ENCODE peak calls at places on chromosomes 11 and 22, in ten cellular contexts. One of them, this sample, is unnamed.
A peak's percentile ranks its signal among the peaks of the same experiment; 100 is the strongest.

GRCh38 chr22:22322792-22323191 is 78.2 kb downstream of the VPREB1 start:
- DNase-seq in fibroblast of lung: no peak
- DNase-seq in IMR-90: no peak
- DNase-seq in heart right ventricle: no peak
- DNase-seq in cardiac muscle cell: no peak
- DNase-seq in sigmoid colon: no peak
- DNase-seq in PC-3: no peak
- DNase-seq in AG09319: no peak
- DNase-seq in HL-60: no peak
- DNase-seq in GM12865: no peak
- DNase-seq in this sample: no peak

GRCh38 chr11:100851129-100851528 is 164.0 kb downstream of the ARHGAP42 start:
- DNase-seq in fibroblast of lung: peak; percentile 66
- DNase-seq in IMR-90: peak; percentile 82
- DNase-seq in heart right ventricle: no peak
- DNase-seq in cardiac muscle cell: no peak
- DNase-seq in sigmoid colon: no peak
- DNase-seq in PC-3: peak; percentile 95
- DNase-seq in AG09319: no peak
- DNase-seq in HL-60: no peak
- DNase-seq in GM12865: no peak
- DNase-seq in this sample: no peak

GRCh38 chr22:46250783-46251125 is 661 bp upstream of the CDPF1 start:
- DNase-seq in fibroblast of lung: no peak
- DNase-seq in IMR-90: no peak
- DNase-seq in heart right ventricle: no peak
- DNase-seq in cardiac muscle cell: no peak
- DNase-seq in sigmoid colon: no peak
- DNase-seq in PC-3: no peak
- DNase-seq in AG09319: no peak
- DNase-seq in HL-60: no peak
- DNase-seq in GM12865: no peak
- DNase-seq in this sample: no peak

GRCh38 chr11:128587415-128587814 is at the start of gene ETS1:
- DNase-seq in fibroblast of lung: peak; percentile 27
- DNase-seq in IMR-90: no peak
- DNase-seq in heart right ventricle: no peak
- DNase-seq in cardiac muscle cell: peak; percentile 21
- DNase-seq in sigmoid colon: no peak
- DNase-seq in PC-3: peak; percentile 76
- DNase-seq in AG09319: no peak
- DNase-seq in HL-60: no peak
- DNase-seq in GM12865: no peak
- DNase-seq in this sample: no peak

GRCh38 chr11:96384156-96384555 is 5.6 kb downstream of the CCDC82 start:
- DNase-seq in fibroblast of lung: no peak
- DNase-seq in IMR-90: no peak
- DNase-seq in heart right ventricle: no peak
- DNase-seq in cardiac muscle cell: no peak
- DNase-seq in sigmoid colon: no peak
- DNase-seq in PC-3: peak; percentile 15
- DNase-seq in AG09319: no peak
- DNase-seq in HL-60: no peak
- DNase-seq in GM12865: no peak
- DNase-seq in this sample: no peak

GRCh38 chr22:25637032-25637431 is 72.6 kb downstream of the GRK3 start:
- DNase-seq in fibroblast of lung: peak; percentile 43
- DNase-seq in IMR-90: no peak
- DNase-seq in heart right ventricle: no peak
- DNase-seq in cardiac muscle cell: no peak
- DNase-seq in sigmoid colon: no peak
- DNase-seq in PC-3: no peak
- DNase-seq in AG09319: no peak
- DNase-seq in HL-60: no peak
- DNase-seq in GM12865: no peak
- DNase-seq in this sample: no peak

GRCh38 chr22:46663436-46664100 is 43.4 kb downstream of the GRAMD4 start:
- DNase-seq in fibroblast of lung: no peak
- DNase-seq in IMR-90: no peak
- DNase-seq in heart right ventricle: peak; percentile 9
- DNase-seq in cardiac muscle cell: no peak
- DNase-seq in sigmoid colon: no peak
- DNase-seq in PC-3: no peak
- DNase-seq in AG09319: no peak
- DNase-seq in HL-60: no peak
- DNase-seq in GM12865: no peak
- DNase-seq in this sample: no peak

GRCh38 chr11:120317689-120318195 is 7.4 kb upstream of the TLCD5 start:
- DNase-seq in fibroblast of lung: no peak
- DNase-seq in IMR-90: no peak
- DNase-seq in heart right ventricle: no peak
- DNase-seq in cardiac muscle cell: no peak
- DNase-seq in sigmoid colon: no peak
- DNase-seq in PC-3: no peak
- DNase-seq in AG09319: no peak
- DNase-seq in HL-60: no peak
- DNase-seq in GM12865: no peak
- DNase-seq in this sample: no peak

GRCh38 chr22:49092751-49093150 is 734.9 kb downstream of the BRD1 start:
- DNase-seq in fibroblast of lung: no peak
- DNase-seq in IMR-90: no peak
- DNase-seq in heart right ventricle: no peak
- DNase-seq in cardiac muscle cell: no peak
- DNase-seq in sigmoid colon: no peak
- DNase-seq in PC-3: no peak
- DNase-seq in AG09319: no peak
- DNase-seq in HL-60: no peak
- DNase-seq in GM12865: no peak
- DNase-seq in this sample: no peak

GRCh38 chr22:17102297-17102667 is 17.5 kb downstream of the IL17RA start:
- DNase-seq in fibroblast of lung: no peak
- DNase-seq in IMR-90: no peak
- DNase-seq in heart right ventricle: no peak
- DNase-seq in cardiac muscle cell: no peak
- DNase-seq in sigmoid colon: peak; percentile 53
- DNase-seq in PC-3: no peak
- DNase-seq in AG09319: no peak
- DNase-seq in HL-60: peak; percentile 73
- DNase-seq in GM12865: no peak
- DNase-seq in this sample: no peak

GRCh38 chr11:87851234-87851633 is 324.0 kb downstream of the RAB38 start:
- DNase-seq in fibroblast of lung: peak; percentile 29
- DNase-seq in IMR-90: peak; percentile 61
- DNase-seq in heart right ventricle: no peak
- DNase-seq in cardiac muscle cell: no peak
- DNase-seq in sigmoid colon: no peak
- DNase-seq in PC-3: peak; percentile 86
- DNase-seq in AG09319: no peak
- DNase-seq in HL-60: no peak
- DNase-seq in GM12865: no peak
- DNase-seq in this sample: no peak

GRCh38 chr22:31945478-31945815 is 1.1 kb downstream of the YWHAH start:
- DNase-seq in fibroblast of lung: no peak
- DNase-seq in IMR-90: no peak
- DNase-seq in heart right ventricle: no peak
- DNase-seq in cardiac muscle cell: no peak
- DNase-seq in sigmoid colon: no peak
- DNase-seq in PC-3: peak; percentile 20
- DNase-seq in AG09319: no peak
- DNase-seq in HL-60: no peak
- DNase-seq in GM12865: peak; percentile 36
- DNase-seq in this sample: no peak

GRCh38 chr11:65354265-65355012 is at the start of gene TIGD3:
- DNase-seq in fibroblast of lung: peak; percentile 91
- DNase-seq in IMR-90: peak; percentile 91
- DNase-seq in heart right ventricle: peak; percentile 98
- DNase-seq in cardiac muscle cell: peak; percentile 98
- DNase-seq in sigmoid colon: peak; percentile 99
- DNase-seq in PC-3: peak; percentile 98
- DNase-seq in AG09319: peak; percentile 81
- DNase-seq in HL-60: peak; percentile 95
- DNase-seq in GM12865: peak; percentile 97
- DNase-seq in this sample: peak; percentile 96

GRCh38 chr11:38345286-38345685 is 1747.2 kb upstream of the RAG2 start:
- DNase-seq in fibroblast of lung: no peak
- DNase-seq in IMR-90: no peak
- DNase-seq in heart right ventricle: no peak
- DNase-seq in cardiac muscle cell: no peak
- DNase-seq in sigmoid colon: no peak
- DNase-seq in PC-3: peak; percentile 74
- DNase-seq in AG09319: no peak
- DNase-seq in HL-60: no peak
- DNase-seq in GM12865: no peak
- DNase-seq in this sample: no peak

GRCh38 chr11:111841370-111842053 is 29.9 kb downstream of the ALG9 start:
- DNase-seq in fibroblast of lung: peak; percentile 87
- DNase-seq in IMR-90: peak; percentile 88
- DNase-seq in heart right ventricle: peak; percentile 81
- DNase-seq in cardiac muscle cell: peak; percentile 92
- DNase-seq in sigmoid colon: peak; percentile 94
- DNase-seq in PC-3: peak; percentile 92
- DNase-seq in AG09319: peak; percentile 66
- DNase-seq in HL-60: peak; percentile 86
- DNase-seq in GM12865: peak; percentile 89
- DNase-seq in this sample: peak; percentile 80

GRCh38 chr22:34214372-34214771 is 294.1 kb upstream of the LARGE1 start:
- DNase-seq in fibroblast of lung: no peak
- DNase-seq in IMR-90: no peak
- DNase-seq in heart right ventricle: no peak
- DNase-seq in cardiac muscle cell: no peak
- DNase-seq in sigmoid colon: no peak
- DNase-seq in PC-3: no peak
- DNase-seq in AG09319: no peak
- DNase-seq in HL-60: no peak
- DNase-seq in GM12865: no peak
- DNase-seq in this sample: no peak

GRCh38 chr22:49016909-49017768 is 810.5 kb downstream of the BRD1 start:
- DNase-seq in fibroblast of lung: no peak
- DNase-seq in IMR-90: no peak
- DNase-seq in heart right ventricle: no peak
- DNase-seq in cardiac muscle cell: no peak
- DNase-seq in sigmoid colon: peak; percentile 41
- DNase-seq in PC-3: no peak
- DNase-seq in AG09319: no peak
- DNase-seq in HL-60: no peak
- DNase-seq in GM12865: no peak
- DNase-seq in this sample: no peak

GRCh38 chr22:22713416-22713815 is 69.0 kb downstream of the GGTLC2 start:
- DNase-seq in fibroblast of lung: no peak
- DNase-seq in IMR-90: no peak
- DNase-seq in heart right ventricle: no peak
- DNase-seq in cardiac muscle cell: no peak
- DNase-seq in sigmoid colon: no peak
- DNase-seq in PC-3: no peak
- DNase-seq in AG09319: no peak
- DNase-seq in HL-60: no peak
- DNase-seq in GM12865: no peak
- DNase-seq in this sample: no peak

GRCh38 chr11:37107415-37107814 is 509.4 kb upstream of the RAG2 start:
- DNase-seq in fibroblast of lung: no peak
- DNase-seq in IMR-90: no peak
- DNase-seq in heart right ventricle: no peak
- DNase-seq in cardiac muscle cell: no peak
- DNase-seq in sigmoid colon: no peak
- DNase-seq in PC-3: peak; percentile 27
- DNase-seq in AG09319: no peak
- DNase-seq in HL-60: no peak
- DNase-seq in GM12865: no peak
- DNase-seq in this sample: no peak
- TF ChIP-seq CTCF in fibroblast of lung: no peak
- TF ChIP-seq CTCF in IMR-90: peak; percentile 5
- TF ChIP-seq CTCF in heart right ventricle: no peak
- TF ChIP-seq CTCF in cardiac muscle cell: peak; percentile 23
- TF ChIP-seq CTCF in sigmoid colon: no peak
- TF ChIP-seq CTCF in PC-3: peak; percentile 50
- TF ChIP-seq CTCF in AG09319: no peak
- TF ChIP-seq CTCF in HL-60: no peak
- TF ChIP-seq CTCF in GM12865: no peak
- TF ChIP-seq CTCF in this sample: no peak

GRCh38 chr22:41237707-41238569 is 2.8 kb downstream of the CHADL start:
- DNase-seq in fibroblast of lung: peak; percentile 41
- DNase-seq in IMR-90: peak; percentile 13
- DNase-seq in heart right ventricle: peak; percentile 77
- DNase-seq in cardiac muscle cell: peak; percentile 74
- DNase-seq in sigmoid colon: peak; percentile 79
- DNase-seq in PC-3: peak; percentile 71
- DNase-seq in AG09319: no peak
- DNase-seq in HL-60: peak; percentile 83
- DNase-seq in GM12865: peak; percentile 90
- DNase-seq in this sample: peak; percentile 50
- TF ChIP-seq CTCF in fibroblast of lung: peak; percentile 30
- TF ChIP-seq CTCF in IMR-90: peak; percentile 21
- TF ChIP-seq CTCF in heart right ventricle: peak; percentile 77
- TF ChIP-seq CTCF in cardiac muscle cell: peak; percentile 44
- TF ChIP-seq CTCF in sigmoid colon: peak; percentile 40
- TF ChIP-seq CTCF in PC-3: peak; percentile 60
- TF ChIP-seq CTCF in AG09319: peak; percentile 39
- TF ChIP-seq CTCF in HL-60: peak; percentile 51
- TF ChIP-seq CTCF in GM12865: peak; percentile 81
- TF ChIP-seq CTCF in this sample: peak; percentile 34

GRCh38 chr11:5983443-5983842 is 3.3 kb downstream of the OR52L1 start:
- DNase-seq in fibroblast of lung: no peak
- DNase-seq in IMR-90: no peak
- DNase-seq in heart right ventricle: no peak
- DNase-seq in cardiac muscle cell: no peak
- DNase-seq in sigmoid colon: no peak
- DNase-seq in PC-3: no peak
- DNase-seq in AG09319: no peak
- DNase-seq in HL-60: no peak
- DNase-seq in GM12865: no peak
- DNase-seq in this sample: no peak
- TF ChIP-seq CTCF in fibroblast of lung: no peak
- TF ChIP-seq CTCF in IMR-90: no peak
- TF ChIP-seq CTCF in heart right ventricle: no peak
- TF ChIP-seq CTCF in cardiac muscle cell: no peak
- TF ChIP-seq CTCF in sigmoid colon: no peak
- TF ChIP-seq CTCF in PC-3: no peak
- TF ChIP-seq CTCF in AG09319: no peak
- TF ChIP-seq CTCF in HL-60: no peak
- TF ChIP-seq CTCF in GM12865: no peak
- TF ChIP-seq CTCF in this sample: no peak

DNA sequence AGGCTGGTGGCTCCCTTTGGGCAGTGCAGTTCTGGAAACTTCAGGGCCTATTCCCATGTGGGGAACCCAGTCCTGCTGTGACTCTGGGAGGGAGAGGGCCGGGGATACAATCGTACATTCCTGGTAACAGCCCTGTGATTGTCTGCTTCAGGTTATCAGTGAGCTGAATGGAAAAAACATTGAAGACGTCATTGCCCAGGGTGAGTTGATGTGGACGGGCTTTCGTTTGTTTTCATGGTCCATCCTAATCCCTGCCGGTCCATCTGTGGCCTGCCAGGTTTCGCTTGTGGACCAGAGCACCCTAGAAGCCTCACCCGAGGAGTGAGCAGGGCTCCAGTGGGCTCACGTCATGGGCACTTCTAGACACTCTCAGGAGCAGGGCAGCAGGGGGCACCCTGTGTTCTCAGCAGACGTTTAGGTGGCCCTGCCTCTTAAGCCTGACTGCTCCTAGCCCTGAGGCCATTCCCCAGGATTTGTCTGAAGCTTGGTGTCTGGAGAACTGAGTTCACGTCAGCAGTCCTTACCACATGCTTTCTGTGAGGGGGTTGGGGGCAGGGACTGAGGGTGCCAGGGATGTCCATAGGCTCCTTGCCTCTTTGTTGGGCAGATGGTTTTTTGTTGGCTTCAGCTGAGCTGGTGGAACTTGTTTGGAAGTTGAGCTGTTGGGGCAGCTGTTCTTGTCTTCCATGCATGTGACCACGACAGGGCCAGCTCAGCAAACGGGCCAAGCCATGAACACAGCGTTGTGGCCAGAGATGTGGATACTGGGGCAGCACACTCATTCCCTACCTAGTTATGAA is 1.9 kb downstream of the RPLP2 start:
- DNase-seq in fibroblast of lung: no peak
- DNase-seq in IMR-90: no peak
- DNase-seq in heart right ventricle: no peak
- DNase-seq in cardiac muscle cell: no peak
- DNase-seq in sigmoid colon: no peak
- DNase-seq in PC-3: no peak
- DNase-seq in AG09319: no peak
- DNase-seq in HL-60: peak; percentile 41
- DNase-seq in GM12865: no peak
- DNase-seq in this sample: no peak
- TF ChIP-seq CTCF in fibroblast of lung: no peak
- TF ChIP-seq CTCF in IMR-90: peak; percentile 2
- TF ChIP-seq CTCF in heart right ventricle: peak; percentile 18
- TF ChIP-seq CTCF in cardiac muscle cell: peak; percentile 17
- TF ChIP-seq CTCF in sigmoid colon: no peak
- TF ChIP-seq CTCF in PC-3: peak; percentile 28
- TF ChIP-seq CTCF in AG09319: peak; percentile 4
- TF ChIP-seq CTCF in HL-60: no peak
- TF ChIP-seq CTCF in GM12865: no peak
- TF ChIP-seq CTCF in this sample: no peak

This sample was measured in natural killer cell.